ENCODE peak calls at places on chromosome 1, in ten cellular contexts. F, D, Y, R, M, Q, J, K, W and H are unnamed samples.

GRCh38 chr1:166040223-166040622 is 126.6 kb downstream of the FAM78B start:
- DNase-seq in Y (no peak), Q (no peak), R (no peak), K (no peak), J (no peak), W (no peak), D (no peak), M (peak), F (no peak), H (no peak)

GRCh38 chr1:103056423-103056822 is 51.9 kb downstream of the COL11A1 start:
- DNase-seq in W (no peak), K (no peak), Q (no peak), D (no peak), J (no peak), F (peak), R (no peak), M (no peak), Y (no peak), H (no peak)

GRCh38 chr1:234755449-234755863 is 145.5 kb upstream of the IRF2BP2 start:
- DNase-seq in R (no peak), F (peak), Q (no peak), W (no peak), D (no peak), K (no peak), M (peak), Y (peak), J (no peak), H (peak)

GRCh38 chr1:57832616-57833015 is 408.8 kb upstream of the DAB1 start:
- DNase-seq in J (no peak), Y (no peak), M (no peak), R (no peak), W (no peak), K (no peak), Q (no peak), D (peak), F (no peak), H (no peak)

GRCh38 chr1:115330480-115331013 is 7.5 kb downstream of the NGF start:
- DNase-seq in J (no peak), F (peak), R (peak), M (peak), K (no peak), Y (no peak), W (no peak), D (no peak), Q (no peak), H (no peak)

GRCh38 chr1:22723151-22723550 is 12.5 kb downstream of the EPHB2 start:
- DNase-seq in R (no peak), K (no peak), W (no peak), D (no peak), F (no peak), M (no peak), Y (no peak), J (no peak), Q (no peak), H (no peak)

GRCh38 chr1:172449585-172450523 is 6.0 kb upstream of the PIGC start:
- DNase-seq in Q (peak), R (no peak), F (peak), K (peak), Y (peak), M (peak), J (peak), W (peak), D (peak), H (peak)

GRCh38 chr1:7993593-7994479 is 32.3 kb downstream of the ERRFI1 start:
- DNase-seq in Q (peak), M (peak), D (no peak), J (no peak), K (no peak), Y (no peak), R (no peak), W (no peak), F (peak), H (no peak)

GRCh38 chr1:166170726-166171125 is 3.9 kb upstream of the FAM78B start:
- DNase-seq in D (no peak), F (no peak), Y (no peak), W (no peak), K (no peak), M (peak), R (no peak), Q (no peak), J (no peak), H (no peak)

GRCh38 chr1:207818971-207819451 is 67.2 kb downstream of the CD46 start:
- DNase-seq in W (no peak), Q (no peak), Y (no peak), D (no peak), M (peak), J (no peak), F (peak), R (no peak), K (no peak), H (no peak)